ENCODE peak calls at places on chromosomes 2 and 18, in four cellular contexts. One of them, this sample, is unnamed.

GRCh38 chr2:236089271-236090026 is 78.7 kb downstream of the GBX2 start:
- DNase-seq in glutamatergic neuron: no peak
- DNase-seq in psoas muscle: no peak
- DNase-seq in activated CD4-positive, alpha-beta T cell treated with anti-CD3 and anti-CD28 coated beads, Interleukin-2, amount 50 U/mL, for 1 hour: no peak
- DNase-seq in this sample: no peak

GRCh38 chr2:118638453-118638852 is 209.0 kb downstream of the EN1 start:
- DNase-seq in glutamatergic neuron: no peak
- DNase-seq in psoas muscle: no peak
- DNase-seq in activated CD4-positive, alpha-beta T cell treated with anti-CD3 and anti-CD28 coated beads, Interleukin-2, amount 50 U/mL, for 1 hour: no peak
- DNase-seq in this sample: no peak

GRCh38 chr18:68449292-68449691 is 265.6 kb downstream of the TMX3 start:
- DNase-seq in glutamatergic neuron: no peak
- DNase-seq in psoas muscle: no peak
- DNase-seq in activated CD4-positive, alpha-beta T cell treated with anti-CD3 and anti-CD28 coated beads, Interleukin-2, amount 50 U/mL, for 1 hour: no peak
- DNase-seq in this sample: no peak

GRCh38 chr2:169091256-169091655 is 21.9 kb downstream of the DHRS9 start:
- DNase-seq in glutamatergic neuron: no peak
- DNase-seq in psoas muscle: no peak
- DNase-seq in activated CD4-positive, alpha-beta T cell treated with anti-CD3 and anti-CD28 coated beads, Interleukin-2, amount 50 U/mL, for 1 hour: no peak
- DNase-seq in this sample: no peak

GRCh38 chr2:120626566-120626965 is 109.1 kb upstream of the GLI2 start:
- DNase-seq in glutamatergic neuron: no peak
- DNase-seq in psoas muscle: no peak
- DNase-seq in activated CD4-positive, alpha-beta T cell treated with anti-CD3 and anti-CD28 coated beads, Interleukin-2, amount 50 U/mL, for 1 hour: no peak
- DNase-seq in this sample: no peak

GRCh38 chr2:221289389-221289788 is 282.7 kb downstream of the EPHA4 start:
- DNase-seq in glutamatergic neuron: no peak
- DNase-seq in psoas muscle: no peak
- DNase-seq in activated CD4-positive, alpha-beta T cell treated with anti-CD3 and anti-CD28 coated beads, Interleukin-2, amount 50 U/mL, for 1 hour: no peak
- DNase-seq in this sample: no peak

GRCh38 chr2:99864561-99865216 is 277.7 kb downstream of the AFF3 start:
- DNase-seq in glutamatergic neuron: no peak
- DNase-seq in psoas muscle: peak
- DNase-seq in activated CD4-positive, alpha-beta T cell treated with anti-CD3 and anti-CD28 coated beads, Interleukin-2, amount 50 U/mL, for 1 hour: no peak
- DNase-seq in this sample: no peak

GRCh38 chr18:6210349-6211173 is 204.2 kb downstream of the L3MBTL4 start:
- DNase-seq in glutamatergic neuron: no peak
- DNase-seq in psoas muscle: no peak
- DNase-seq in activated CD4-positive, alpha-beta T cell treated with anti-CD3 and anti-CD28 coated beads, Interleukin-2, amount 50 U/mL, for 1 hour: no peak
- DNase-seq in this sample: no peak

GRCh38 chr2:105328281-105329196 is 996 bp downstream of the TGFBRAP1 start:
- DNase-seq in glutamatergic neuron: no peak
- DNase-seq in psoas muscle: no peak
- DNase-seq in activated CD4-positive, alpha-beta T cell treated with anti-CD3 and anti-CD28 coated beads, Interleukin-2, amount 50 U/mL, for 1 hour: peak
- DNase-seq in this sample: no peak

GRCh38 chr18:43587538-43588153 is 310.4 kb upstream of the SYT4 start:
- DNase-seq in glutamatergic neuron: no peak
- DNase-seq in psoas muscle: no peak
- DNase-seq in activated CD4-positive, alpha-beta T cell treated with anti-CD3 and anti-CD28 coated beads, Interleukin-2, amount 50 U/mL, for 1 hour: no peak
- DNase-seq in this sample: no peak

GRCh38 chr2:158024288-158024898 is 77.3 kb upstream of the UPP2 start:
- DNase-seq in glutamatergic neuron: peak
- DNase-seq in psoas muscle: peak
- DNase-seq in activated CD4-positive, alpha-beta T cell treated with anti-CD3 and anti-CD28 coated beads, Interleukin-2, amount 50 U/mL, for 1 hour: peak
- DNase-seq in this sample: peak